ENCODE peak calls at places on chromosomes 11 and 22, in nine cellular contexts. U is endothelial cell; K is thoracic aorta; R is SK-N-SH; Q is kidney epithelial cell; I is CD8-positive, alpha-beta T cell; T is NB4; N is sigmoid colon; O is GM12865. H is an unnamed sample.

GRCh38 chr11:2911088-2912037 is 17.9 kb downstream of the PHLDA2 start:
- DNase-seq in U (no peak), K (no peak), R (peak), Q (no peak), I (no peak), T (no peak), N (no peak), O (no peak), H (no peak)

GRCh38 chr22:37283393-37283937 is 1.2 kb downstream of the CYTH4 start:
- DNase-seq in U (no peak), K (no peak), R (peak), Q (no peak), I (peak), T (no peak), N (no peak), O (no peak), H (no peak)

GRCh38 chr11:130118636-130119387 is 40.8 kb upstream of the ST14 start:
- DNase-seq in U (no peak), K (no peak), R (no peak), Q (no peak), I (peak), T (peak), N (no peak), O (peak), H (no peak)

GRCh38 chr22:43669190-43669589 is 142.9 kb downstream of the EFCAB6 start:
- DNase-seq in U (no peak), K (no peak), R (no peak), Q (no peak), I (no peak), T (no peak), N (no peak), O (no peak), H (no peak)

GRCh38 chr11:129611661-129612566 is 203.7 kb upstream of the TMEM45B start:
- DNase-seq in U (no peak), K (no peak), R (no peak), Q (no peak), I (no peak), T (peak), N (no peak), O (peak), H (no peak)

GRCh38 chr11:3904228-3904627 is 48.8 kb downstream of the STIM1 start:
- DNase-seq in U (no peak), K (no peak), R (no peak), Q (no peak), I (no peak), T (no peak), N (no peak), O (no peak), H (no peak)

GRCh38 chr11:15127341-15127740 is 12.6 kb downstream of the INSC start:
- DNase-seq in U (no peak), K (no peak), R (no peak), Q (no peak), I (no peak), T (no peak), N (no peak), O (no peak), H (no peak)

GRCh38 chr11:3994030-3994640 is 100.5 kb upstream of the RRM1 start:
- DNase-seq in U (no peak), K (no peak), R (no peak), Q (no peak), I (no peak), T (peak), N (no peak), O (no peak), H (no peak)

GRCh38 chr11:101617735-101618332 is 34.0 kb upstream of the TRPC6 start:
- DNase-seq in U (no peak), K (no peak), R (no peak), Q (peak), I (no peak), T (no peak), N (no peak), O (no peak), H (no peak)

GRCh38 chr22:45878901-45879551 is 97.9 kb downstream of the WNT7B start:
- DNase-seq in U (no peak), K (no peak), R (no peak), Q (no peak), I (no peak), T (no peak), N (peak), O (no peak), H (peak)

GRCh38 chr11:8638300-8638699 is 44.2 kb downstream of the TRIM66 start:
- DNase-seq in U (no peak), K (no peak), R (no peak), Q (peak), I (no peak), T (peak), N (no peak), O (no peak), H (no peak)

GRCh38 chr22:42688241-42688913 is 32.3 kb downstream of the A4GALT start:
- DNase-seq in U (peak), K (peak), R (peak), Q (peak), I (no peak), T (no peak), N (peak), O (no peak), H (no peak)

GRCh38 chr22:45096256-45096907 is 67.3 kb upstream of the NUP50 start:
- DNase-seq in U (peak), K (no peak), R (peak), Q (no peak), I (peak), T (peak), N (no peak), O (peak), H (no peak)

GRCh38 chr11:113189909-113190667 is 124.3 kb upstream of the TTC12 start:
- DNase-seq in U (no peak), K (peak), R (no peak), Q (no peak), I (no peak), T (peak), N (no peak), O (no peak), H (no peak)

GRCh38 chr11:69554849-69555248 is 73.4 kb downstream of the LINC01488 start:
- DNase-seq in U (no peak), K (no peak), R (no peak), Q (no peak), I (no peak), T (no peak), N (peak), O (no peak), H (no peak)

GRCh38 chr11:76237914-76238313 is 31.6 kb upstream of the WNT11 start:
- DNase-seq in U (no peak), K (no peak), R (peak), Q (no peak), I (no peak), T (peak), N (no peak), O (peak), H (no peak)

GRCh38 chr11:129658558-129658882 is 157.1 kb upstream of the TMEM45B start:
- DNase-seq in U (no peak), K (no peak), R (no peak), Q (no peak), I (no peak), T (no peak), N (no peak), O (no peak), H (no peak)

GRCh38 chr22:22770280-22770871 is 117.2 kb upstream of the IGLL5 start:
- DNase-seq in U (peak), K (no peak), R (peak), Q (no peak), I (peak), T (peak), N (no peak), O (peak), H (peak)

GRCh38 chr22:44074286-44074984 is 50.3 kb downstream of the PARVB start:
- DNase-seq in U (no peak), K (no peak), R (peak), Q (no peak), I (no peak), T (no peak), N (no peak), O (no peak), H (no peak)

GRCh38 chr11:35165416-35166368 is 26.7 kb downstream of the CD44 start:
- DNase-seq in U (peak), K (no peak), R (no peak), Q (no peak), I (peak), T (peak), N (no peak), O (peak), H (no peak)

GRCh38 chr11:11725438-11725837 is 103.6 kb upstream of the GALNT18 start:
- DNase-seq in U (no peak), K (no peak), R (no peak), Q (no peak), I (no peak), T (no peak), N (no peak), O (no peak), H (no peak)

GRCh38 chr11:86938203-86938899 is 16.8 kb downstream of the FZD4 start:
- DNase-seq in U (no peak), K (no peak), R (no peak), Q (no peak), I (no peak), T (no peak), N (no peak), O (no peak), H (no peak)

GRCh38 chr11:86938900-86939880 is 16.0 kb downstream of the FZD4 start:
- DNase-seq in U (peak), K (no peak), R (peak), Q (no peak), I (no peak), T (peak), N (no peak), O (peak), H (no peak)

GRCh38 chr11:86941077-86941870 is 13.9 kb downstream of the FZD4 start:
- DNase-seq in U (no peak), K (no peak), R (no peak), Q (no peak), I (no peak), T (no peak), N (no peak), O (no peak), H (no peak)

GRCh38 chr11:86941871-86942208 is 13.4 kb downstream of the FZD4 start:
- DNase-seq in U (no peak), K (no peak), R (no peak), Q (no peak), I (no peak), T (no peak), N (no peak), O (no peak), H (no peak)

DNA sequence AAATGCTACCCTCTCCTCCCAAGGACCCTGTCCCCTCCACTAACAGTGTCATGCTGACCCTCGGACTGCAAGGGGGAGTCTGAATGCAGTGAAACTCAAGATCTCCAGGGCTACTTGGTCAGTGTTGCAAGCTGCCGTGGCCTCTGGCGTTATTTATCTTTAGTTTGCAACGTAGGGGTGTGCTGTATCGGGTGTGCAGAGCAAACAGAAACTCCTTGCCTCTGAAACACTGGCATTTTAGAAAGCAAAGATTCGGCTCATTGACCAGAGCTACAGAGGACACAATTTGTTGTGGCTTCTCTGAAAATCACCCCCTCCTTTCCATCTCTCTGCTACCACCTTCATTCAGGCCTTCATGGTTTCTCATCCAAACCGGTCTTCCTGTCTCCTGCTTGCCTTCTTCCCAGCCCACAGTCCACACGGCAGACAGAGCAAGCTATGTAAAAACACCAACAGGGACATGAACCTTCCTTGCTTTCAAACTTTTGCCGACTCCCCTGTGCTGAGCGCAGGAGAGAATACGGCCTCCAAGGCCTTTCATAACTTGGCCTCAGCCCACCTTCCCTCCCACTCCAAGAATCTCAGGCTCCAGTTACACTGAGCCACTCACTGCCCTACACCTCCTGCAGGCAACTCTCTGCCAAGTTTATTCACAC is 14.9 kb downstream of the FZD4 start:
- DNase-seq in U (peak), K (no peak), R (no peak), Q (no peak), I (no peak), T (no peak), N (peak), O (no peak), H (no peak)
- TF ChIP-seq CTCF in U (no peak), K (no peak), R (no peak), Q (no peak), I (no peak), T (no peak), N (no peak), O (no peak), H (no peak)

GRCh38 chr11:32713496-32713895 is 81.0 kb downstream of the CCDC73 start:
- DNase-seq in U (no peak), K (no peak), R (no peak), Q (no peak), I (no peak), T (peak), N (no peak), O (no peak), H (no peak)
- TF ChIP-seq CTCF in U (no peak), K (no peak), R (peak), Q (peak), I (no peak), T (peak), N (no peak), O (peak), H (peak)

GRCh38 chr11:83625336-83625735 is 339.2 kb upstream of the CCDC90B start:
- DNase-seq in U (no peak), K (no peak), R (no peak), Q (no peak), I (no peak), T (no peak), N (no peak), O (no peak), H (no peak)
- TF ChIP-seq CTCF in U (no peak), K (no peak), R (no peak), Q (no peak), I (no peak), T (no peak), N (no peak), O (no peak), H (no peak)

DNA sequence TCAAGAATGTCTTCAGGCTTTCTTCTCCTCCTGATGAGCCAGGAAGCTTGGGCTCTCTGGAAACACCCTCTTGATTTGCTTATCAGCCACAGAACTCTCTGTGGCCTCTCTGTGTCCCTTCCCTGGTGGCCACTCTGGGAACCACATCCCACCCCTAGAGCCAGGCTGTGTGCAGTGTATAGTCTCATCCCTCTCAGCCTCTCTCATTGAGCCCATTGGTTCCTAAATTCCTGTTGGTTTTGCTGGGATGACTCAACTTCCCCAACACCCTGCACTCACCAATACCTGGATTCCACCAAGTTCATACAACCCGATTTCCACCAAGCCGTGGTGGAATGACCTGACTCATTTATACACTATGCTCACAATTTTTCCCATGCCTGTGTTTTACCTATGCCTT is 5.2 kb downstream of the IRAG1 start:
- DNase-seq in U (no peak), K (no peak), R (no peak), Q (peak), I (no peak), T (no peak), N (no peak), O (peak), H (no peak)
- TF ChIP-seq CTCF in U (peak), K (peak), R (peak), Q (peak), I (no peak), T (peak), N (no peak), O (peak), H (peak)

GRCh38 chr22:20175597-20175900 is 24.7 kb upstream of the CCDC188 start:
- DNase-seq in U (no peak), K (no peak), R (peak), Q (no peak), I (no peak), T (peak), N (no peak), O (no peak), H (no peak)
- TF ChIP-seq CTCF in U (no peak), K (no peak), R (no peak), Q (no peak), I (no peak), T (no peak), N (no peak), O (no peak), H (no peak)